ENCODE peak calls at places on chromosomes 16 and 17, in five cellular contexts. T is adrenal gland; P is mammary epithelial cell; H is AG04450; Q is CD8-positive, alpha-beta T cell. E is an unnamed sample. For H3K9me3, the result is how much of the 10 kb centered on the place peaks cover.

GRCh38 chr17:2419526-2419925 is 18.7 kb upstream of the MNT start:
- DNase-seq in T (no peak), P (no peak), H (no peak), Q (no peak), E (no peak)

GRCh38 chr16:968620-969019 is 2.2 kb downstream of the LMF1 start:
- DNase-seq in T (no peak), P (no peak), H (no peak), Q (no peak), E (no peak)

GRCh38 chr16:57926041-57926440 is 44.9 kb downstream of the CNGB1 start:
- DNase-seq in T (no peak), P (no peak), H (no peak), Q (no peak), E (no peak)

GRCh38 chr16:29925805-29926674 is at the start of gene KCTD13:
- DNase-seq in T (peak), P (peak), H (peak), Q (peak), E (peak)

GRCh38 chr16:67672306-67672705 is 5.7 kb downstream of the C16orf86 start:
- DNase-seq in T (peak), P (no peak), H (no peak), Q (no peak), E (no peak)

GRCh38 chr17:28008526-28008925 is 34.0 kb upstream of the NLK start:
- DNase-seq in T (peak), P (peak), H (peak), Q (no peak), E (peak)

GRCh38 chr16:80775450-80775849 is 28.9 kb downstream of the CDYL2 start:
- DNase-seq in T (no peak), P (no peak), H (no peak), Q (no peak), E (no peak)

GRCh38 chr16:57472665-57473060 is 10.2 kb downstream of the POLR2C start:
- DNase-seq in T (no peak), P (no peak), H (no peak), Q (no peak), E (no peak)

GRCh38 chr17:1865252-1866037 is 35.6 kb downstream of the RPA1 start:
- DNase-seq in T (peak), P (peak), H (no peak), Q (peak), E (peak)

GRCh38 chr17:44083250-44083849 is 12.8 kb downstream of the G6PC3 start:
- DNase-seq in T (peak), P (peak), H (no peak), Q (no peak), E (no peak)

GRCh38 chr17:79532107-79532790 is 78.6 kb downstream of the RBFOX3 start:
- DNase-seq in T (no peak), P (no peak), H (no peak), Q (no peak), E (no peak)

GRCh38 chr17:50044483-50044882 is 11.4 kb upstream of the ITGA3 start:
- DNase-seq in T (no peak), P (no peak), H (no peak), Q (no peak), E (no peak)

GRCh38 chr17:46915596-46915995 is 7.4 kb upstream of the GOSR2 start:
- DNase-seq in T (no peak), P (no peak), H (no peak), Q (no peak), E (no peak)

GRCh38 chr17:17151962-17152361 is 54.2 kb downstream of the PLD6 start:
- DNase-seq in T (peak), P (peak), H (peak), Q (no peak), E (peak)

GRCh38 chr17:62717589-62718342 is 90.3 kb downstream of the MRC2 start:
- DNase-seq in T (no peak), P (no peak), H (no peak), Q (no peak), E (peak)

GRCh38 chr17:83190601-83191387 is 111.4 kb downstream of the METRNL start:
- DNase-seq in T (no peak), P (no peak), H (no peak), Q (no peak), E (no peak)

GRCh38 chr17:20043034-20043433 is 33.9 kb downstream of the SPECC1 start:
- DNase-seq in T (no peak), P (no peak), H (no peak), Q (peak), E (no peak)

GRCh38 chr17:22303865-22304264 is 611.5 kb downstream of the KCNJ18 start:
- DNase-seq in T (no peak), P (no peak), H (no peak), Q (no peak), E (no peak)

GRCh38 chr17:22303096-22303495 is 610.8 kb downstream of the KCNJ18 start:
- DNase-seq in T (no peak), P (no peak), H (no peak), Q (no peak), E (no peak)

GRCh38 chr17:22300177-22300576 is 607.9 kb downstream of the KCNJ18 start:
- DNase-seq in T (no peak), P (no peak), H (no peak), Q (no peak), E (no peak)

GRCh38 chr17:22301353-22301745 is 609.0 kb downstream of the KCNJ18 start:
- DNase-seq in T (no peak), P (no peak), H (no peak), Q (no peak), E (no peak)

DNA sequence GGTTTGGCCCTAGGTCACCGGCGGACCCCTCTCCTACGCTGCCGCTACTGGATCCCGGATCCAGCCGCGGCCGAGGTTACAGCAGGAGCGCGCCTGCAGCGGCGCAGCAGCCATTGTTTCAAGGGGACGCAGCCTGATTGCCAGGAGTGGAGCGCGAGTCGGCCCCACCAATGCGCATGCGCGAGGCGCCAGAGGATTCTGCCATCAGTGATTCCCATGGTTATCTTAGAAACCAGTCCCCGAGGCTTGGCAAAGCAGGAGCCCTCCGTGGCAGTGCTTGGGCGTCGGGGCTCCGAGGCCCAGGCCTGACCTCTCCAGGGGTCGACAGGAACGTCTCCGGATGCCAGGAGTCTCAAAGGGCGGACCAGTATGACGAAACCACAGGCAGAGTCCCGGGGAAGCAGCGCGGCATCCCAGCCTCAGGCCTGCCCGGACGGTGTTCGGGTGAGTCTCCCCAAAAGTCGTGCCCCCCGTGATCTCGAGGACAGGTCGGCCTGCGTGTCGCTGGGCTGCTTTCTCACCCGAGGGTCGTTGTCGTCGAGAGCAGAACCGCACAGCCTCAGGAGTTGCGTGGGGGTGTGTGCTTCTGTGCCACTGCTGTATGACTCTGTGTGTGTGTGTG is 608.5 kb downstream of the KCNJ18 start:
- DNase-seq in T (no peak), P (no peak), H (no peak), Q (no peak), E (peak)
- H3K9me3 ChIP-seq in T (under half), P (half or more), H (half or more), Q (under half), E (under half)

GRCh38 chr16:88699180-88699579 is 7.0 kb downstream of the RNF166 start:
- DNase-seq in T (no peak), P (no peak), H (no peak), Q (no peak), E (no peak)

GRCh38 chr16:88697116-88697830 is 8.9 kb downstream of the RNF166 start:
- DNase-seq in T (no peak), P (no peak), H (no peak), Q (no peak), E (no peak)

GRCh38 chr16:88698694-88699045 is 7.5 kb downstream of the RNF166 start:
- DNase-seq in T (no peak), P (no peak), H (no peak), Q (no peak), E (no peak)

GRCh38 chr16:88696441-88696840 is 9.8 kb downstream of the RNF166 start:
- DNase-seq in T (no peak), P (no peak), H (no peak), Q (no peak), E (no peak)

GRCh38 chr16:88697831-88698693 is 8.1 kb downstream of the RNF166 start:
- DNase-seq in T (no peak), P (no peak), H (no peak), Q (peak), E (no peak)
- TF ChIP-seq CTCF in T (peak), P (peak), H (peak), Q (no peak), E (no peak)

GRCh38 chr16:3317315-3317999 is 12.2 kb downstream of the ZNF75A start:
- DNase-seq in T (no peak), P (no peak), H (no peak), Q (no peak), E (no peak)
- H3K9me3 ChIP-seq in T (half or more), P (half or more), H (half or more), Q (half or more), E (under half)

GRCh38 chr17:29566473-29567361 is at the start of gene ABHD15:
- DNase-seq in T (peak), P (peak), H (no peak), Q (peak), E (peak)

GRCh38 chr17:29568331-29569244 is at the start of gene TP53I13:
- DNase-seq in T (peak), P (peak), H (no peak), Q (peak), E (peak)

GRCh38 chr17:29567362-29568330 is 809 bp upstream of the ABHD15 start:
- DNase-seq in T (peak), P (peak), H (no peak), Q (peak), E (peak)

GRCh38 chr17:29563816-29564215 is 3.0 kb downstream of the ABHD15 start:
- DNase-seq in T (no peak), P (no peak), H (no peak), Q (no peak), E (no peak)

DNA sequence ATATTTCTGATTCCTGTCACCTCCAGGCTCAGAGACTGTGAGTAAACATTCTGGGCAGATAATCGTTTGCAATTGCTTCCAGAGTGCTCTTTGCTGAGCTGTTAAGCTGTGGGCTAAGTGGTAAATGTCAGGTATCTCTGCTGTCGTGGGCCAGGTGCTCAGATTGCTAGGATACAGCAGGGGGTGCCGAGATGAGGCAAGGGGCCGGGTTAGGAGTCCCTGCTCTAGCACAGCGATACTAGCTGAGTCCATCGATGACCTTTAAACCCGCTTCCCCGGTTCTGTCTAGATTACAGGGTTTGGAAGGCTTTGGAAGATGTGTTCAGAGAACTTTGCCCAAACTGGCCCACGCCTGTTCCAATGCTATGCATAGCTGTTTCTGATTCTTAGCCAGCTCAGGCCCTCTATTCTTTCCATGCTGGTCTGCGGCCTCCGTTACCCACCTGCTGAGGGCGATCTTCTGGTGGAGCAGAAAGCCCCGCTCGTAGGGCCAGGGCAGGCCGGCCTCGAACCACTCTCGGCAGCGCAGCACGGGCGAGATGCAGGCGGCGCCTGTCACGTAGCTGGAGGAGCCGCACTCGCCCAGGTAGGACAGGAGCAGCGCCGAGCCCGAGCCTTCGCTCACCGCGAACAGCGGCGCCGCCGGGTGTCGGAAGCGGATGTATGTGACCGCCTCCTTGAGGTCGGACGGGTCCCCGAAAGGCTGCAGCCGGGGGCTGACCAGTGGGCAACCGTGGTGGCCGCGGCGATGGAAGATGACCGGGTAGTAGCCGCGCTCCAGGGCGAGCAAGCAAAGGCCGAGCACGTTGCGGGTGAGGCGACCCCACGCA is 979 bp downstream of the ABHD15 start:
- DNase-seq in T (no peak), P (no peak), H (no peak), Q (peak), E (peak)
- TF ChIP-seq CTCF in T (no peak), P (no peak), H (peak), Q (no peak), E (no peak)

DNA sequence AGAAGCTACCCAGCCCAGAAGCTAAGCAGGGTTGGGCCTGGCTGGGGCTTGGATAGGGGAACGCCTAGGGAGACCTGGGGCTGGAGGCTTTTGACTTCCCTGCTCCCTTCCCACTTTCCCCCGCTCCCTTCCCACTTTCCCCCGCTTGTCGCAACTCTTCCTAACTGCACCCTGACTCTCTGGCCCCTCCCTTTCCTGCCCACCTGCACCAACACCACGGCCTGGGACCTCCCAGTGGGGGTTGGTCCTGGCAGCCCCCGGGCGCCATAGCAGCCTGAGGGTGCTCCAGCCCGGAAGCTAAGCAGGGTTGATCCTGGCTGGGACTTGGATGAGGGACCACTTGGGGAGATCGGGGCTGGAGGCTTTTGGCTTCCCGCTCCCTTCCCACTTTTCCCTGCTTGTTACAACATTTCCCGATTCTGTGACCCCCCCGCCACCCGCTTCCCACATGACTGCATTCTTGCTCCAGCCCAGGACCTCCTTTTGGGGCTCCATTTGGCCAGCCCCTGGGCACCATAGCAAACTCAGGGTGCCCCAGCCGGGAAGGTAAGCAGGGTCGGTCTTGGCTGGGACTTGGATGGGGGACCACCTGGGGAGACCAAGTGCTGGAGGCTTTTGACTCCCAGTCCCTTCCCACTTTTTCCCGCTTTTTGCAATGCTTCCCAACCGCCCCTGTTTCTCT is 2287.0 kb downstream of the TP53TG3F start:
- DNase-seq in T (no peak), P (no peak), H (no peak), Q (no peak), E (no peak)
- H3K9me3 ChIP-seq in T (under half), P (under half), H (half or more), Q (under half), E (under half)

GRCh38 chr17:76554131-76554530 is 14.3 kb downstream of the PRCD start:
- DNase-seq in T (no peak), P (no peak), H (no peak), Q (no peak), E (peak)
- TF ChIP-seq CTCF in T (no peak), P (no peak), H (no peak), Q (no peak), E (no peak)

DNA sequence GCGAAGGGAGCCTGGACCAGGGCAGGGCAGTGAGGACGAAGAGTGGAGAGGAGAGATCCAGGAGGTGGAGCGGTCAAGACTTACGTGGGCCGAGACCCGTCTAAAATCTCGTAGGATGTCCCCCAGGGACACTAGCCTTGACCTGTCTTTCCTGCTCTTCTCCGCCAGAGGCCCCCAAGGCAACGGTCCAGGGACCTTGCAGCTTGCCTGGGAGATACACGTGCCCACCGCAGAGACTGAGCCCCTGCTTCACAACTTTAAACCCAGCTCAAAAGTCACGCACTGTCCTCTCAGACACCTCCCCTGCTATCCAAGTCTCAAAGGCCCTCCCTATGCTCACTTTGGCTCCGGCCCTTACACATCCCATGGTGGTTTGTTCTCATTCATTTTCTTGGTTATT is 9.4 kb downstream of the TIGD7 start:
- DNase-seq in T (no peak), P (no peak), H (no peak), Q (no peak), E (no peak)
- H3K9me3 ChIP-seq in T (half or more), P (under half), H (half or more), Q (under half), E (under half)